ENCODE peak calls at places on chromosomes 5 and 9, in nine cellular contexts. One of them, this sample, is unnamed.

GRCh38 chr9:6055213-6055612 is 39.8 kb upstream of the RANBP6 start:
- DNase-seq in left ventricle myocardium inferior: no peak
- DNase-seq in CD4-positive, alpha-beta memory T cell: peak
- DNase-seq in H9: peak
- DNase-seq in aorta: no peak
- DNase-seq in RWPE1: peak
- DNase-seq in A673: peak
- DNase-seq in CD8-positive, alpha-beta T cell: peak
- DNase-seq in neuronal stem cell: peak
- DNase-seq in this sample: peak

GRCh38 chr9:136624184-136624951 is 38.3 kb upstream of the EGFL7 start:
- DNase-seq in left ventricle myocardium inferior: no peak
- DNase-seq in CD4-positive, alpha-beta memory T cell: no peak
- DNase-seq in H9: no peak
- DNase-seq in aorta: no peak
- DNase-seq in RWPE1: peak
- DNase-seq in A673: no peak
- DNase-seq in CD8-positive, alpha-beta T cell: no peak
- DNase-seq in neuronal stem cell: no peak
- DNase-seq in this sample: peak

GRCh38 chr9:27771803-27772545 is 198.7 kb upstream of the C9orf72 start:
- DNase-seq in left ventricle myocardium inferior: no peak
- DNase-seq in CD4-positive, alpha-beta memory T cell: no peak
- DNase-seq in H9: peak
- DNase-seq in aorta: no peak
- DNase-seq in RWPE1: peak
- DNase-seq in A673: peak
- DNase-seq in CD8-positive, alpha-beta T cell: no peak
- DNase-seq in neuronal stem cell: no peak
- DNase-seq in this sample: peak

GRCh38 chr9:131578016-131578415 is 32.7 kb downstream of the PRRT1B start:
- DNase-seq in left ventricle myocardium inferior: no peak
- DNase-seq in CD4-positive, alpha-beta memory T cell: no peak
- DNase-seq in H9: no peak
- DNase-seq in aorta: peak
- DNase-seq in RWPE1: no peak
- DNase-seq in A673: no peak
- DNase-seq in CD8-positive, alpha-beta T cell: no peak
- DNase-seq in neuronal stem cell: no peak
- DNase-seq in this sample: no peak

GRCh38 chr9:130707225-130707976 is 13.8 kb downstream of the EXOSC2 start:
- DNase-seq in left ventricle myocardium inferior: peak
- DNase-seq in CD4-positive, alpha-beta memory T cell: peak
- DNase-seq in H9: peak
- DNase-seq in aorta: peak
- DNase-seq in RWPE1: peak
- DNase-seq in A673: peak
- DNase-seq in CD8-positive, alpha-beta T cell: peak
- DNase-seq in neuronal stem cell: peak
- DNase-seq in this sample: no peak

GRCh38 chr9:127723450-127723849 is 7.6 kb downstream of the TTC16 start:
- DNase-seq in left ventricle myocardium inferior: no peak
- DNase-seq in CD4-positive, alpha-beta memory T cell: no peak
- DNase-seq in H9: no peak
- DNase-seq in aorta: no peak
- DNase-seq in RWPE1: no peak
- DNase-seq in A673: no peak
- DNase-seq in CD8-positive, alpha-beta T cell: no peak
- DNase-seq in neuronal stem cell: no peak
- DNase-seq in this sample: no peak

GRCh38 chr5:15233566-15233965 is 266.4 kb upstream of the FBXL7 start:
- DNase-seq in left ventricle myocardium inferior: no peak
- DNase-seq in CD4-positive, alpha-beta memory T cell: no peak
- DNase-seq in H9: no peak
- DNase-seq in aorta: no peak
- DNase-seq in RWPE1: no peak
- DNase-seq in A673: no peak
- DNase-seq in CD8-positive, alpha-beta T cell: no peak
- DNase-seq in neuronal stem cell: no peak
- DNase-seq in this sample: no peak

GRCh38 chr5:116733995-116734716 is 159.5 kb upstream of the SEMA6A start:
- DNase-seq in left ventricle myocardium inferior: peak
- DNase-seq in CD4-positive, alpha-beta memory T cell: no peak
- DNase-seq in H9: no peak
- DNase-seq in aorta: no peak
- DNase-seq in RWPE1: no peak
- DNase-seq in A673: peak
- DNase-seq in CD8-positive, alpha-beta T cell: no peak
- DNase-seq in neuronal stem cell: no peak
- DNase-seq in this sample: no peak

GRCh38 chr9:131639771-131640437 is 94.6 kb downstream of the PRRT1B start:
- DNase-seq in left ventricle myocardium inferior: no peak
- DNase-seq in CD4-positive, alpha-beta memory T cell: no peak
- DNase-seq in H9: no peak
- DNase-seq in aorta: no peak
- DNase-seq in RWPE1: peak
- DNase-seq in A673: no peak
- DNase-seq in CD8-positive, alpha-beta T cell: no peak
- DNase-seq in neuronal stem cell: no peak
- DNase-seq in this sample: no peak

GRCh38 chr9:127049044-127049443 is 73.4 kb downstream of the ANGPTL2 start:
- DNase-seq in left ventricle myocardium inferior: no peak
- DNase-seq in CD4-positive, alpha-beta memory T cell: peak
- DNase-seq in H9: no peak
- DNase-seq in aorta: no peak
- DNase-seq in RWPE1: peak
- DNase-seq in A673: peak
- DNase-seq in CD8-positive, alpha-beta T cell: no peak
- DNase-seq in neuronal stem cell: no peak
- DNase-seq in this sample: peak

DNA sequence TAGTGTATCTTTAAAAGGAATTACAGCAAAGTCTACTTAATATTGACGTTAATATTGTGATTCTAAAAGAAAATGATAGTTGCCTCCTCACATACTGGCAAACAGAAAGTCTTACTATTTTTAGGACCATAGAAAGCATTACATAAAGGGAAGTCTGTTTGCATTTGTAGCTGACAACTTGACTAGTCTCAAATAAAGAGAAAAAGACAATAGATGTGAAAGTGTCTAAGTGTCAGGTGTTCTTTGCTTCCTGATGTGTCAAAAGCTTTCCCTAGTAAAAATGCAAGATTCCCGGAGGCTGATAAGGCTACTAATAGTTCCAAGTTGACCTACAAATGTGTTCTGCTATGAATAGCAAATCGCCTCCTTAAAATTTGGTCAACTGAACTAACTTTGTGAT is 259.7 kb downstream of the CDH10 start:
- DNase-seq in left ventricle myocardium inferior: no peak
- DNase-seq in CD4-positive, alpha-beta memory T cell: no peak
- DNase-seq in H9: no peak
- DNase-seq in aorta: no peak
- DNase-seq in RWPE1: no peak
- DNase-seq in A673: no peak
- DNase-seq in CD8-positive, alpha-beta T cell: no peak
- DNase-seq in neuronal stem cell: no peak
- DNase-seq in this sample: no peak
- H3K27ac ChIP-seq in left ventricle myocardium inferior: no peak
- H3K27ac ChIP-seq in CD4-positive, alpha-beta memory T cell: no peak
- H3K27ac ChIP-seq in H9: no peak
- H3K27ac ChIP-seq in aorta: no peak
- H3K27ac ChIP-seq in RWPE1: no peak
- H3K27ac ChIP-seq in A673: no peak
- H3K27ac ChIP-seq in CD8-positive, alpha-beta T cell: no peak
- H3K27ac ChIP-seq in neuronal stem cell: no peak
- H3K27ac ChIP-seq in this sample: no peak

GRCh38 chr9:35730486-35730854 is 1.5 kb downstream of the TLN1 start:
- DNase-seq in left ventricle myocardium inferior: no peak
- DNase-seq in CD4-positive, alpha-beta memory T cell: no peak
- DNase-seq in H9: no peak
- DNase-seq in aorta: no peak
- DNase-seq in RWPE1: no peak
- DNase-seq in A673: no peak
- DNase-seq in CD8-positive, alpha-beta T cell: no peak
- DNase-seq in neuronal stem cell: no peak
- DNase-seq in this sample: no peak

GRCh38 chr9:35728041-35728971 is 3.7 kb downstream of the TLN1 start:
- DNase-seq in left ventricle myocardium inferior: peak
- DNase-seq in CD4-positive, alpha-beta memory T cell: peak
- DNase-seq in H9: peak
- DNase-seq in aorta: peak
- DNase-seq in RWPE1: peak
- DNase-seq in A673: no peak
- DNase-seq in CD8-positive, alpha-beta T cell: peak
- DNase-seq in neuronal stem cell: peak
- DNase-seq in this sample: no peak

GRCh38 chr9:35727676-35728040 is 4.3 kb downstream of the TLN1 start:
- DNase-seq in left ventricle myocardium inferior: no peak
- DNase-seq in CD4-positive, alpha-beta memory T cell: no peak
- DNase-seq in H9: no peak
- DNase-seq in aorta: no peak
- DNase-seq in RWPE1: no peak
- DNase-seq in A673: no peak
- DNase-seq in CD8-positive, alpha-beta T cell: no peak
- DNase-seq in neuronal stem cell: no peak
- DNase-seq in this sample: no peak

GRCh38 chr9:35729700-35730485 is 2.1 kb downstream of the TLN1 start:
- DNase-seq in left ventricle myocardium inferior: peak
- DNase-seq in CD4-positive, alpha-beta memory T cell: peak
- DNase-seq in H9: peak
- DNase-seq in aorta: peak
- DNase-seq in RWPE1: peak
- DNase-seq in A673: peak
- DNase-seq in CD8-positive, alpha-beta T cell: no peak
- DNase-seq in neuronal stem cell: peak
- DNase-seq in this sample: no peak

GRCh38 chr9:35729101-35729500 is 2.9 kb downstream of the TLN1 start:
- DNase-seq in left ventricle myocardium inferior: no peak
- DNase-seq in CD4-positive, alpha-beta memory T cell: no peak
- DNase-seq in H9: no peak
- DNase-seq in aorta: no peak
- DNase-seq in RWPE1: no peak
- DNase-seq in A673: no peak
- DNase-seq in CD8-positive, alpha-beta T cell: no peak
- DNase-seq in neuronal stem cell: no peak
- DNase-seq in this sample: no peak
- H3K27ac ChIP-seq in left ventricle myocardium inferior: peak
- H3K27ac ChIP-seq in CD4-positive, alpha-beta memory T cell: peak
- H3K27ac ChIP-seq in H9: no peak
- H3K27ac ChIP-seq in aorta: peak
- H3K27ac ChIP-seq in RWPE1: peak
- H3K27ac ChIP-seq in A673: no peak
- H3K27ac ChIP-seq in CD8-positive, alpha-beta T cell: no peak
- H3K27ac ChIP-seq in neuronal stem cell: peak
- H3K27ac ChIP-seq in this sample: peak

DNA sequence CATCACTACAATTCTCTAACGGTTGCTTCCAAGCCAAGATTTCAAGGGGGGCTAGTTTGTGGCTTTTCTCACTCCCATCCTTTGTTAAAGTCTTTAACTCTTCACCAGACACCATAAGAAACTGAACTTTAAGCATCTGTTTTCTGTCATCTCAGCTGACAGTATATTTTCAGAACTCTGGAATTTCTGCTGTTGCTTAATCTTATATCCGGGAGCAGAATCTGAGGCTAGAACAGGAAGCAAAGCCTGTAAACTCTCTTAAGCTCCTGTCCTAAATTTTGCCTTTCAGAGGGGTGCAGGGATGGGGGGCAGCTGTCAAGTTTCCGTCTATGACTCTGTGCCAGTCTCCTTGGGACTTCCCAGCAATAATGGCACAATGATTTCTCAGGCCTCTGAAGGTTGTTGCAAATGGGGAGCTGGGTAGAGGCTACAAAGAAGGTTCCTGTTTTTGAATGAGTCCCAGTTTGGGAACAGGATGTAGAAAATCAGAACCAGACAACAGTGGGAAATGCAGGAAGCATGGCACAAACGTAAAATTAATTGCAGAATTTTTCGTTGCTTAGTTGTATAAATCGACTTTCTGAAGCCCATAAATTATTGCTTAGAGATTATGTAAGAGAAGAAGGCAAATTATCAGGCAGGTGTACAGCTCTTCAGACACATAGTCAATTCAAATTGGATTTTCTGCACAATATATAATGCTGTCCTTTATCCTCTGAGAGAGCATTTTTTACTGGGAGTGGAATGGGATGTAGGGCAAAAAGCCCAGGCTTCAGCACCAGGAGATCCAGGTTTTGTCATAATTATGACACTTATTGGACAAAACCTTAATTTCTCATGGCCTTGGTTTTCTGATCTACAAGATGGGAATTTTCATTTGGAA is 430.9 kb downstream of the DMAC1 start:
- DNase-seq in left ventricle myocardium inferior: no peak
- DNase-seq in CD4-positive, alpha-beta memory T cell: no peak
- DNase-seq in H9: no peak
- DNase-seq in aorta: no peak
- DNase-seq in RWPE1: no peak
- DNase-seq in A673: peak
- DNase-seq in CD8-positive, alpha-beta T cell: no peak
- DNase-seq in neuronal stem cell: no peak
- DNase-seq in this sample: no peak
- H3K27ac ChIP-seq in left ventricle myocardium inferior: peak
- H3K27ac ChIP-seq in CD4-positive, alpha-beta memory T cell: no peak
- H3K27ac ChIP-seq in H9: no peak
- H3K27ac ChIP-seq in aorta: no peak
- H3K27ac ChIP-seq in RWPE1: no peak
- H3K27ac ChIP-seq in A673: peak
- H3K27ac ChIP-seq in CD8-positive, alpha-beta T cell: no peak
- H3K27ac ChIP-seq in neuronal stem cell: no peak
- H3K27ac ChIP-seq in this sample: no peak

GRCh38 chr9:121865884-121866283 is 214.4 kb downstream of the DAB2IP start:
- DNase-seq in left ventricle myocardium inferior: no peak
- DNase-seq in CD4-positive, alpha-beta memory T cell: no peak
- DNase-seq in H9: no peak
- DNase-seq in aorta: no peak
- DNase-seq in RWPE1: no peak
- DNase-seq in A673: no peak
- DNase-seq in CD8-positive, alpha-beta T cell: no peak
- DNase-seq in neuronal stem cell: no peak
- DNase-seq in this sample: no peak

GRCh38 chr9:121871431-121872025 is 220.1 kb downstream of the DAB2IP start:
- DNase-seq in left ventricle myocardium inferior: no peak
- DNase-seq in CD4-positive, alpha-beta memory T cell: no peak
- DNase-seq in H9: no peak
- DNase-seq in aorta: no peak
- DNase-seq in RWPE1: no peak
- DNase-seq in A673: no peak
- DNase-seq in CD8-positive, alpha-beta T cell: no peak
- DNase-seq in neuronal stem cell: no peak
- DNase-seq in this sample: no peak

GRCh38 chr9:121866927-121867326 is 215.5 kb downstream of the DAB2IP start:
- DNase-seq in left ventricle myocardium inferior: no peak
- DNase-seq in CD4-positive, alpha-beta memory T cell: no peak
- DNase-seq in H9: no peak
- DNase-seq in aorta: no peak
- DNase-seq in RWPE1: no peak
- DNase-seq in A673: no peak
- DNase-seq in CD8-positive, alpha-beta T cell: no peak
- DNase-seq in neuronal stem cell: no peak
- DNase-seq in this sample: no peak

GRCh38 chr9:121870271-121870670 is 218.8 kb downstream of the DAB2IP start:
- DNase-seq in left ventricle myocardium inferior: no peak
- DNase-seq in CD4-positive, alpha-beta memory T cell: no peak
- DNase-seq in H9: no peak
- DNase-seq in aorta: no peak
- DNase-seq in RWPE1: no peak
- DNase-seq in A673: no peak
- DNase-seq in CD8-positive, alpha-beta T cell: no peak
- DNase-seq in neuronal stem cell: no peak
- DNase-seq in this sample: no peak

GRCh38 chr9:121868611-121869010 is 217.2 kb downstream of the DAB2IP start:
- DNase-seq in left ventricle myocardium inferior: no peak
- DNase-seq in CD4-positive, alpha-beta memory T cell: no peak
- DNase-seq in H9: no peak
- DNase-seq in aorta: no peak
- DNase-seq in RWPE1: no peak
- DNase-seq in A673: no peak
- DNase-seq in CD8-positive, alpha-beta T cell: no peak
- DNase-seq in neuronal stem cell: no peak
- DNase-seq in this sample: no peak
- H3K27ac ChIP-seq in left ventricle myocardium inferior: no peak
- H3K27ac ChIP-seq in CD4-positive, alpha-beta memory T cell: no peak
- H3K27ac ChIP-seq in H9: no peak
- H3K27ac ChIP-seq in aorta: no peak
- H3K27ac ChIP-seq in RWPE1: no peak
- H3K27ac ChIP-seq in A673: no peak
- H3K27ac ChIP-seq in CD8-positive, alpha-beta T cell: no peak
- H3K27ac ChIP-seq in neuronal stem cell: no peak
- H3K27ac ChIP-seq in this sample: no peak

This sample was measured in epithelial cell of prostate.